ENCODE peak calls at places on chromosomes 3 and 15, in five cellular contexts. I is breast epithelium, F is esophagus muscularis mucosa, O is lower lobe of right lung, X is epithelial cell of proximal tubule. W is an unnamed sample.

GRCh38 chr15:74253276-74253921 is 17.3 kb downstream of the CCDC33 start:
- DNase-seq in I (no peak), X (no peak), O (no peak), F (no peak), W (no peak)

GRCh38 chr3:155753038-155753647 is 8.3 kb upstream of the PLCH1 start:
- DNase-seq in O (no peak), X (no peak), F (no peak), I (no peak), W (peak; percentile 53)

GRCh38 chr3:138846350-138846756 is 11.6 kb upstream of the PIK3CB start:
- DNase-seq in F (no peak), X (no peak), O (no peak), I (no peak), W (no peak)

GRCh38 chr3:5389057-5389456 is 201.6 kb downstream of the EDEM1 start:
- DNase-seq in I (no peak), X (peak; percentile 63), F (peak; percentile 1), O (no peak), W (no peak)

GRCh38 chr15:79094611-79095021 is 4.0 kb upstream of the RASGRF1 start:
- DNase-seq in F (no peak), O (no peak), I (no peak), X (no peak), W (no peak)

GRCh38 chr15:87850916-87851315 is 405.6 kb downstream of the NTRK3 start:
- DNase-seq in F (no peak), O (no peak), I (no peak), X (no peak), W (no peak)

GRCh38 chr3:193665370-193665989 is 72.5 kb downstream of the OPA1 start:
- DNase-seq in F (no peak), I (no peak), O (no peak), X (no peak), W (peak; percentile 55)

GRCh38 chr3:114973576-114973975 is 173.5 kb downstream of the ZBTB20 start:
- DNase-seq in X (no peak), O (no peak), F (no peak), I (no peak), W (no peak)

GRCh38 chr15:45705510-45706473 is 71.0 kb downstream of the SQOR start:
- DNase-seq in I (peak; percentile 79), O (peak; percentile 69), F (peak; percentile 95), X (peak; percentile 46), W (peak; percentile 84)

GRCh38 chr3:54168451-54168850 is 46.1 kb downstream of the CACNA2D3 start:
- DNase-seq in I (no peak), F (no peak), O (no peak), X (no peak), W (no peak)

GRCh38 chr3:194206375-194206774 is 70.4 kb downstream of the HES1 start:
- DNase-seq in O (peak; percentile 77), F (peak; percentile 93), X (no peak), I (no peak), W (peak; percentile 6)

GRCh38 chr15:74833376-74834107 is 7.1 kb downstream of the CPLX3 start:
- DNase-seq in I (no peak), O (no peak), X (no peak), F (no peak), W (no peak)

GRCh38 chr3:128572644-128573105 is 77.9 kb downstream of the RPN1 start:
- DNase-seq in I (no peak), X (no peak), F (no peak), O (no peak), W (no peak)

GRCh38 chr3:39568508-39568907 is 101.0 kb downstream of the MOBP start:
- DNase-seq in O (no peak), I (no peak), F (no peak), X (no peak), W (no peak)

GRCh38 chr3:144105542-144105941 is 133.9 kb downstream of the DIPK2A start:
- DNase-seq in F (no peak), O (no peak), I (no peak), X (peak; percentile 30), W (no peak)

GRCh38 chr15:94234300-94234699 is 2.9 kb downstream of the MCTP2 start:
- DNase-seq in F (no peak), X (no peak), I (no peak), O (no peak), W (peak; percentile 57)

GRCh38 chr15:92413511-92413910 is 19.8 kb downstream of the ST8SIA2 start:
- DNase-seq in I (no peak), O (no peak), X (no peak), F (no peak), W (no peak)

GRCh38 chr3:35829499-35829898 is 190.2 kb downstream of the ARPP21 start:
- DNase-seq in F (no peak), O (no peak), X (no peak), I (no peak), W (peak; percentile 8)

GRCh38 chr3:14329842-14330241 is 72.6 kb upstream of the SLC6A6 start:
- DNase-seq in F (no peak), O (no peak), I (no peak), X (no peak), W (no peak)

DNA sequence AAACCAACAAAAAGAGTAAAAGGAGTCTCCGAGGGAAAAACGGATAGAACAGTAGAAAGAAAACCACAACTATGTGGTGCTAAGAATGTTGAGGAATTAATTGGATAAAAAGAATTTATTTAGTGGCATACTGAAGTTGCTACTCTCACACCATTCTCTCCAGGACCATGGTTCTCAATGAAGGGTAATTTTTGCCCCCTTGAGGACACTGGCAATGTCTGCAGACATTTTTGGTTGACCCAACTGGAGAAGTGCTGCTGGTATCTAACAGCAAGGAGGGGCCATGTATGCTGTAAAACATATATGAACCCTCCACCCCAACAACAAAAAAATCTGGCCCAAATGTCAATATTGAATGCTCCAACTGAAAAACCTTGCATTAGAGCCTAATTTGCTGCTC is 85.9 kb upstream of the CSPG5 start:
- DNase-seq in X (no peak), F (no peak), O (no peak), I (no peak), W (peak; percentile 25)
- TF ChIP-seq CTCF in X (peak; percentile 39), F (no peak), O (no peak), I (no peak), W (peak; percentile 44)

GRCh38 chr15:65423977-65424679 is 1.4 kb upstream of the IGDCC4 start:
- DNase-seq in I (no peak), O (no peak), F (no peak), X (no peak), W (no peak)

GRCh38 chr15:65418596-65418995 is 4.2 kb downstream of the IGDCC4 start:
- DNase-seq in F (no peak), X (no peak), I (no peak), O (no peak), W (no peak)

GRCh38 chr15:65423150-65423976 is 616 bp upstream of the IGDCC4 start:
- DNase-seq in O (no peak), X (no peak), I (no peak), F (no peak), W (no peak)

GRCh38 chr15:65421360-65422215 is 1.2 kb downstream of the IGDCC4 start:
- DNase-seq in O (no peak), X (no peak), I (no peak), F (no peak), W (peak; percentile 77)

DNA sequence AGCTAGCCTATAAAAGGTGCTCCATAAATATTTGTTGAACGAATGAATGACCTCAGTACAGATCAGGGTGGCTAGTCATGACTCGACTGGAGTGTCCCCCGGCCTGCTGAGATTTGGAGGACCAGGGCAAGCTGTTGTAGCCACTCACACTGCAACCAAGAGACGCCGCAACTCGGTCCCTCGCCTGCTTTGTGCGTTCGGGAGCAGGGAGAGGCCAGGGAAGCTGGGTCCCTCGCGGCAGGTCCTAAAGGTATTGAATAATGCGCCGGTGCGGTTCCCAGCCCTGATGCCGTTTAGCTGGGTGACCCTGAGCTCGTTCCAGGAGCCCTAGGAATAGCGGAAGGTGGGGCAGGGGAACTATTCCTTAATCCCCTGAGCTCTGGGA is 1.8 kb downstream of the IGDCC4 start:
- DNase-seq in O (no peak), I (no peak), X (no peak), F (no peak), W (no peak)
- H3K4me3 ChIP-seq in O (peak overlapping the region; percentile 46), I (peak overlapping the region; percentile 82), X (peak overlapping the region; percentile 65), F (peak overlapping the region; percentile 62), W (peak overlapping the region; percentile 66)

DNA sequence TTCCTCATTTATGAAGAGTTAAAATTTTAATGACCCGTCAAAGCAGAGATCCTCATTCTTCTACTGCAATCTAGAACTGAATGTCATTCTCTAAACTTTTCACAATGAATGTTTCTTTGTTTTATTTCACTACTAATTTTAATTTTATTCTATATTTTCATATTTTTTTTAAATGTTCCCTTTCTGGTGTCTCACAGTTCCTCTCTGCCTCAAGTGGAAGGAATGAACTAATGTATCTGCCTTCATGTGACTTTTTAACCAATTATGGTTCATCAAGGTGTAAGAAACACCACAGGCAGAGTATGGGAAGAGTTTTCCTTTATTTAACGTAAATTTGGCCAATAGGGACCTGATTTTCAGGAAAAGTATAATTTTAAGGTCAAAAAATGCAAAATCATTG is 441.7 kb downstream of the EPHA6 start:
- DNase-seq in F (no peak), O (no peak), X (no peak), I (no peak), W (no peak)
- TF ChIP-seq CTCF in F (no peak), O (no peak), X (peak; percentile 34), I (no peak), W (no peak)

GRCh38 chr3:112638327-112639020 is 2.5 kb downstream of the CCDC80 start:
- DNase-seq in O (no peak), I (no peak), F (no peak), X (no peak), W (no peak)
- H3K4me3 ChIP-seq in O (peak overlapping the region; percentile 40), I (peak overlapping the region; percentile 55), F (peak overlapping the region; percentile 57), X (no peak overlapping the region), W (peak overlapping the region; percentile 76)

DNA sequence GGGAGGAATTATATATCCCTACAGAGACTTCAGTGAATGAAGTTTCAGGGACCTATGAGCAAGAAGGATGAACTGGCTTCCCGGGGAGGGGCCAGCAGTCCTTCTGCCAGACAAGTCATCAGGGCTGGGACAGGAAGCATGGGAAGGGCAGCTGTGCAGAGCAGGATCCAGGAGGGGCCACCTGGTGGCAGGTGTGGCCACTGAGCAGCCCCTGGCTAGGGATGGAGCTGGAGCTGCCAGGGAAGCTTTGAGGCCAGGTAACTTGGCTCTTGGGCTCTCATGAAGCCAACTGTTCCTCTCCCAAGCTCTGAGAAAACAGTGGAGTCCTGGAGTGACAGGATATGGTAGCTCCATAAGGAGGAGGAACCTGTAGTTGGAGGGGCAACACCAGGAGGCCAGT is 132.6 kb downstream of the APBA2 start:
- DNase-seq in I (no peak), F (no peak), O (no peak), X (no peak), W (no peak)
- TF ChIP-seq CTCF in I (no peak), F (no peak), O (no peak), X (peak; percentile 21), W (no peak)

DNA sequence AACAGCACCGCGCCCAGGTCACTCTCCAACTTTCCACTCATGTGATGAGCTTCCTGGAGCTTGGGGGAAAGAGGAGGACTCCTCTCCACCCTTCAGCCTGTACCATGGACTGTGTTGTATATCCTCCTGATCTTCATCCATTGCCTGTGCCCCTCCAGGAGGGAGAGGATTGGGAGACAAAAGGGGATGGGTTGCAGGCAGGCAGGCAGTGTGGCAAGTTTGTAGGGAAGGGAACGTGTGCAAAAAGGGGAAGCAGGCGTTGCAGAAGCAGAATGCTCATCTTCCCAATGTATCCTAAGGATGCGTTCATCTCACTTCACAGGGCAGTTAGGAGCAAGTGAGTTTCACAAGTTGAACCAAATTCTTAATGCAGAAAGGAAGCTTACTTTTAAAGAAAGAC is 28.1 kb upstream of the GHSR start:
- DNase-seq in I (no peak), X (no peak), F (no peak), O (no peak), W (no peak)
- H3K4me3 ChIP-seq in I (peak overlapping the region; percentile 65), X (peak overlapping the region; percentile 54), F (no peak overlapping the region), O (peak overlapping the region; percentile 55), W (no peak overlapping the region)

W was measured in fibroblast of villous mesenchyme.